ENCODE peak calls at places on chromosomes 11 and 22, in seven cellular contexts. D is lower lobe of right lung, O is heart left ventricle, I is psoas muscle, R is astrocyte of the spinal cord, H is body of pancreas, U is lower leg skin. Q is an unnamed sample.

GRCh38 chr11:120759046-120759445 is 247.5 kb downstream of the GRIK4 start:
- DNase-seq in D (no peak), O (no peak), I (no peak), R (peak; percentile 6), H (no peak), U (no peak), Q (no peak)

GRCh38 chr11:27497284-27497866 is 9.2 kb downstream of the LIN7C start:
- DNase-seq in D (no peak), O (no peak), I (no peak), R (peak; percentile 45), H (no peak), U (no peak), Q (no peak)

GRCh38 chr11:133576351-133576750 is 44.0 kb upstream of the OPCML start:
- DNase-seq in D (no peak), O (no peak), I (no peak), R (no peak), H (no peak), U (no peak), Q (no peak)

GRCh38 chr11:104830080-104830479 is 68.2 kb downstream of the CASP12 start:
- DNase-seq in D (no peak), O (no peak), I (no peak), R (peak; percentile 56), H (no peak), U (no peak), Q (peak; percentile 35)

GRCh38 chr11:59766542-59766941 is 11.4 kb downstream of the STX3 start:
- DNase-seq in D (no peak), O (no peak), I (no peak), R (no peak), H (peak; percentile 34), U (no peak), Q (no peak)

GRCh38 chr11:87020764-87021365 is 16.9 kb upstream of the TMEM135 start:
- DNase-seq in D (no peak), O (no peak), I (no peak), R (no peak), H (no peak), U (no peak), Q (no peak)

GRCh38 chr11:120170741-120171261 is 32.9 kb upstream of the TRIM29 start:
- DNase-seq in D (no peak), O (no peak), I (no peak), R (no peak), H (no peak), U (no peak), Q (no peak)

GRCh38 chr22:29346659-29347058 is 31.2 kb upstream of the RASL10A start:
- DNase-seq in D (no peak), O (peak; percentile 33), I (no peak), R (no peak), H (no peak), U (no peak), Q (no peak)

GRCh38 chr22:23164091-23164490 is 16.2 kb upstream of the BCR start:
- DNase-seq in D (no peak), O (no peak), I (no peak), R (no peak), H (no peak), U (no peak), Q (no peak)

GRCh38 chr11:119248750-119249670 is 42.9 kb downstream of the CBL start:
- DNase-seq in D (no peak), O (no peak), I (no peak), R (no peak), H (no peak), U (no peak), Q (no peak)

GRCh38 chr22:41308544-41308947 is 7.2 kb downstream of the ZC3H7B start:
- DNase-seq in D (no peak), O (no peak), I (peak; percentile 59), R (no peak), H (no peak), U (no peak), Q (no peak)

GRCh38 chr11:121418625-121419114 is 33.4 kb upstream of the SORL1 start:
- DNase-seq in D (peak; percentile 72), O (no peak), I (no peak), R (no peak), H (no peak), U (peak; percentile 44), Q (no peak)

GRCh38 chr11:1730230-1730629 is 20.2 kb downstream of the IFITM10 start:
- DNase-seq in D (no peak), O (no peak), I (no peak), R (no peak), H (no peak), U (no peak), Q (no peak)

GRCh38 chr11:79062814-79063762 is 377.7 kb downstream of the TENM4 start:
- DNase-seq in D (no peak), O (no peak), I (no peak), R (no peak), H (peak; percentile 38), U (no peak), Q (peak; percentile 42)

GRCh38 chr11:3156661-3157311 is 8.3 kb downstream of the OSBPL5 start:
- DNase-seq in D (peak; percentile 53), O (peak; percentile 45), I (peak; percentile 10), R (no peak), H (no peak), U (no peak), Q (no peak)

DNA sequence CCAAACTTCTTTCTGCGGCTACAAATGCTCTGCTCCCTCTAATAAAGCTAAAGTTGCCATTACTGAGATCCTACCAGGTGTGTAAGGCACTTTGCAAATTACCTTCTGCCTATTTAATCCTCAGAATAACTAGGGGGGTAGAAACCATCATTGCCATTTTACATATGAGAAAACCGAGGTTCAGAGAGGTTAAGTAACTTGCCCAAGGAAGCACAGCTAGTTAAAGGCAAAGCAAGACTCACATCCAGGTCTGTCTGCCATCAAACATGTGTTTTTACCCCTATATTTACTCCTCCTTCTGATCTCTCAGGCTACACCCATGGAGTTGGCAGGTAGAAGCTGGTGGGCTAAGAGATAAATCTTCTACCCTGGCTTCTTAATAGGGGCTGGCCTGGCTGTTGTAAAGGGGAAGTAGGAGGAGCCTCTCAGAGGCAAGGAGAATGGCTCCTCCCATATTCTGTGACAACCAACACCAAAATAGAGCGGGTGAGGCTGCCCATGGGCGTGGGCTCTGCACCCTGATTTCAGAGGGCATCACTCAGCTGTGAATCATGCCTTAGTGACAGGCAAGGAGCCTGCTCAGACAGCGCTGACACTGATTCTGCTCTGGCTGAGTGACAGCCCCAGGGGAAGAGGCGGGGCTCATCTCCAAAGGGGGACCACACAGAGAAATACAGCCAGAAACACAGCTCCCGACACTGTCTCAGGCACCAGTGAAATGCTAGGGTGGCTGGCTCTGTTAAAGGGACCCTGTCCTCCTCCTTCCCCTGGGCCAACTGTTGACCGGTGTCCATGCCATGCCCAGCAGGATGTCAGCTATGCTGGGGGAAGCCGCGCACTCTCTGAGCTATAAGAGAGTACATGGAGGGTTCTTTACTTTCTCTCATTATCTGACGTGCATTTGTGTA is 106.8 kb downstream of the ABTB2 start:
- DNase-seq in D (peak; percentile 67), O (peak; percentile 75), I (peak; percentile 73), R (no peak), H (no peak), U (peak; percentile 68), Q (peak; percentile 29)
- H3K4me3 ChIP-seq in D (peak overlapping the region; percentile 29), O (no peak overlapping the region), I (peak overlapping the region; percentile 51), R (peak overlapping the region; percentile 28), H (no peak overlapping the region), U (no peak overlapping the region), Q (peak overlapping the region; percentile 51)

DNA sequence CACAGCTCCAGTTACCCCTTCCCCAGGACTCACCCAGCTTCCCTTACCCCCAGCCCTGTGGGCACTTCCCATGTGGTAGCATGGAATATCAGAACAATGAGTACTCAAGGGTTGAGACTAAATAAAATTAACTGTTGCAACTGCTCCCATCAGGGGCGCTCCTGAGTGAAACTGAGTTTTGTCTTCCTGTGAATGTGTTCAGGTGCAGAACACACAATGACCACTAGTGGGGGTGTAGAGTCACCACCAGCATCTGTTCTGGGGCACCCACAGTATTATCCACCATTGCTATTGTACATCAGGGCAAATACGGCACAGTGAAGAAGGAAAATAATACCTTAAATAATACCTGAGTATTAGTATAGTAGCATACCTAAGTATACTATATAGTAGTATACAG is 689.7 kb downstream of the TBC1D22A start:
- DNase-seq in D (no peak), O (no peak), I (no peak), R (no peak), H (no peak), U (no peak), Q (no peak)
- TF ChIP-seq CTCF in D (peak; percentile 46), O (peak; percentile 40), I (peak; percentile 5), R (peak; percentile 16), H (no peak), U (no peak), Q (peak; percentile 18)

DNA sequence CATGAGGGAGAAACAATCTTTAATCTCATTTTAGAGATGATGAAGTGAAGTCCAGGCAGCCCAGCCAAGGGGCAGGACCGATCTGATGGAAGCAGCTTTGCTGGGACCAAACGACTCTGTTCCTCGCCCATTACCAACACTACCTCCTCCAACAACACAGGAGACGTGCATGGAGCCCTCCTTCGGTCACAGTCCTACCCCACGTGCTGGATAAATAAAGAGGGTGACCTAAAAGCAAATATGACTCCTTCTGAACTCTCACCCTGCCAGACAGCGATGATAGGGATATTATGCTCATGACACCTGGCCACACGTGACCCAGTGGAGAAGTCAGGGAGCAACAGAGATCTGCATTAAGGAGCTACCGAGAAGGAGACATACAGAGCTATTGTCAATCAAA is 26.0 kb downstream of the SCGB1A1 start:
- DNase-seq in D (no peak), O (no peak), I (no peak), R (no peak), H (no peak), U (no peak), Q (no peak)
- H3K4me3 ChIP-seq in D (peak overlapping the region; percentile 49), O (peak overlapping the region; percentile 12), I (peak overlapping the region; percentile 57), R (peak overlapping the region; percentile 32), H (no peak overlapping the region), U (no peak overlapping the region), Q (peak overlapping the region; percentile 47)

GRCh38 chr22:39714321-39714720 is 143.8 kb downstream of the CACNA1I start:
- DNase-seq in D (peak; percentile 15), O (no peak), I (no peak), R (no peak), H (no peak), U (no peak), Q (no peak)

GRCh38 chr22:39717099-39717498 is 146.5 kb downstream of the CACNA1I start:
- DNase-seq in D (peak; percentile 10), O (no peak), I (no peak), R (no peak), H (no peak), U (no peak), Q (no peak)

GRCh38 chr22:39716534-39716933 is 146.0 kb downstream of the CACNA1I start:
- DNase-seq in D (peak; percentile 34), O (no peak), I (no peak), R (no peak), H (no peak), U (no peak), Q (no peak)

GRCh38 chr22:39713799-39714290 is 143.3 kb downstream of the CACNA1I start:
- DNase-seq in D (peak; percentile 41), O (no peak), I (no peak), R (no peak), H (no peak), U (no peak), Q (no peak)

GRCh38 chr22:39715778-39716495 is 145.4 kb downstream of the CACNA1I start:
- DNase-seq in D (peak; percentile 23), O (no peak), I (no peak), R (no peak), H (no peak), U (no peak), Q (no peak)
- TF ChIP-seq CTCF in D (no peak), O (no peak), I (no peak), R (no peak), H (no peak), U (no peak), Q (no peak)